ENCODE peak calls at places on chromosomes 5 and 9, in seven cellular contexts. O is uterus, A is body of pancreas, J is HCT116, V is ovary, B is heart left ventricle, I is lower leg skin. H is an unnamed sample.
A peak's percentile ranks its signal among the peaks of the same experiment; 100 is the strongest.

GRCh38 chr9:110768887-110769286 is 100.3 kb downstream of the MUSK start:
- DNase-seq in O (no peak), A (no peak), J (no peak), V (no peak), B (no peak), I (no peak), H (no peak)

GRCh38 chr9:91037511-91038482 is 236.2 kb downstream of the SYK start:
- DNase-seq in O (peak; percentile 90), A (peak; percentile 66), J (peak; percentile 41), V (peak; percentile 77), B (peak; percentile 68), I (peak; percentile 81), H (peak; percentile 73)

GRCh38 chr5:112669328-112669963 is 68.2 kb upstream of the APC start:
- DNase-seq in O (no peak), A (no peak), J (no peak), V (no peak), B (no peak), I (no peak), H (no peak)

GRCh38 chr5:55102345-55102744 is at the start of gene GZMA:
- DNase-seq in O (no peak), A (no peak), J (no peak), V (no peak), B (no peak), I (no peak), H (no peak)

GRCh38 chr5:112848116-112848811 is 12.8 kb upstream of the SRP19 start:
- DNase-seq in O (no peak), A (no peak), J (peak; percentile 68), V (no peak), B (no peak), I (no peak), H (no peak)

GRCh38 chr9:38621434-38622082 is 1.2 kb upstream of the ANKRD18A start:
- DNase-seq in O (no peak), A (peak; percentile 44), J (no peak), V (no peak), B (peak; percentile 67), I (no peak), H (peak; percentile 87)

GRCh38 chr5:10704949-10705621 is 55.9 kb downstream of the DAP start:
- DNase-seq in O (no peak), A (no peak), J (peak; percentile 70), V (no peak), B (no peak), I (no peak), H (no peak)

GRCh38 chr5:95718203-95718602 is 12.9 kb upstream of the RHOBTB3 start:
- DNase-seq in O (no peak), A (no peak), J (no peak), V (no peak), B (no peak), I (no peak), H (no peak)

GRCh38 chr5:19886123-19886921 is 101.7 kb downstream of the CDH18 start:
- DNase-seq in O (no peak), A (no peak), J (no peak), V (no peak), B (no peak), I (no peak), H (no peak)

GRCh38 chr5:181205735-181206401 is 872 bp upstream of the TRIM7 start:
- DNase-seq in O (no peak), A (no peak), J (no peak), V (peak; percentile 61), B (no peak), I (no peak), H (no peak)

GRCh38 chr9:110157812-110158629 is 49.9 kb downstream of the C9orf152 start:
- DNase-seq in O (no peak), A (no peak), J (no peak), V (no peak), B (no peak), I (no peak), H (peak; percentile 54)

GRCh38 chr9:34157308-34157707 is 21.5 kb upstream of the UBAP1 start:
- DNase-seq in O (no peak), A (no peak), J (no peak), V (no peak), B (no peak), I (no peak), H (no peak)

GRCh38 chr5:114101153-114101552 is 260.7 kb upstream of the KCNN2 start:
- DNase-seq in O (no peak), A (peak; percentile 41), J (peak; percentile 26), V (no peak), B (no peak), I (no peak), H (no peak)

GRCh38 chr5:169426674-169427250 is 125.8 kb upstream of the SLIT3 start:
- DNase-seq in O (no peak), A (no peak), J (no peak), V (no peak), B (no peak), I (no peak), H (no peak)

GRCh38 chr9:136607334-136607919 is 55.3 kb upstream of the EGFL7 start:
- DNase-seq in O (no peak), A (no peak), J (no peak), V (no peak), B (no peak), I (no peak), H (peak; percentile 62)

GRCh38 chr9:127525426-127526188 is 74.3 kb downstream of the LRSAM1 start:
- DNase-seq in O (no peak), A (no peak), J (peak; percentile 54), V (no peak), B (peak; percentile 17), I (no peak), H (no peak)

GRCh38 chr5:168104811-168105481 is 186.5 kb upstream of the WWC1 start:
- DNase-seq in O (no peak), A (no peak), J (no peak), V (no peak), B (no peak), I (no peak), H (no peak)
- TF ChIP-seq POLR2A in O (no peak), A (no peak), J (no peak), V (no peak), B (no peak), I (no peak), H (no peak)

GRCh38 chr5:31047621-31048020 is 145.9 kb upstream of the CDH6 start:
- DNase-seq in O (no peak), A (no peak), J (no peak), V (no peak), B (no peak), I (no peak), H (no peak)
- TF ChIP-seq POLR2A in O (no peak), A (no peak), J (no peak), V (no peak), B (no peak), I (no peak), H (no peak)

DNA sequence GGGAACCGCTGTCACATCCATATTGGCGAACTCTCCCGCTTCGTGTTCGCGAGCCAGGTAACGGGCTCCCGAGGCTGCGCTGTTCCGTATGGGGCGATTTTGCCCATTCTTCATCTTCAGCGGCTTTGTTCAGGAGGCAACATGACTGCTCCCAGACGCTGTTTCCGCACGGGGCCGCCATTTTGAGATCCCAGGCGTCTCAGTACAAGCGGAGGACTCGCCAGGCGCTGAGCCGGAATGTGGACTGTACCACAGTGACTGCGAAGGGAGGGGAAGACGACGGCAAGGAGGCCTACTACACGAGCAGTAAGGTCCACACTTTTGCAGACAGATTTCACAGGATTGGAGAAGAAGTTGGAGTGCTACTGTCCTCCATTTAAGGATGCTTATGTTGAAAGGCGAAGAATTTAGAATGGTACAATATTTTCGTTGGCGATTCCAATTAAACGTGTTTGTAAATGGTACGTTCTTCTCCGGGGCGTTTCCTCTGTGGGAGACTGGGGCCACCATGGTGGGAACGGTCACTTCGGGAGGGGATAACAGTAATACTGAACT is 41.6 kb upstream of the ZNF300 start:
- DNase-seq in O (peak; percentile 88), A (peak; percentile 88), J (no peak), V (peak; percentile 90), B (peak; percentile 86), I (peak; percentile 58), H (peak; percentile 28)
- TF ChIP-seq POLR2A in O (peak; percentile 41), A (peak; percentile 62), J (no peak), V (peak; percentile 46), B (no peak), I (no peak), H (no peak)

DNA sequence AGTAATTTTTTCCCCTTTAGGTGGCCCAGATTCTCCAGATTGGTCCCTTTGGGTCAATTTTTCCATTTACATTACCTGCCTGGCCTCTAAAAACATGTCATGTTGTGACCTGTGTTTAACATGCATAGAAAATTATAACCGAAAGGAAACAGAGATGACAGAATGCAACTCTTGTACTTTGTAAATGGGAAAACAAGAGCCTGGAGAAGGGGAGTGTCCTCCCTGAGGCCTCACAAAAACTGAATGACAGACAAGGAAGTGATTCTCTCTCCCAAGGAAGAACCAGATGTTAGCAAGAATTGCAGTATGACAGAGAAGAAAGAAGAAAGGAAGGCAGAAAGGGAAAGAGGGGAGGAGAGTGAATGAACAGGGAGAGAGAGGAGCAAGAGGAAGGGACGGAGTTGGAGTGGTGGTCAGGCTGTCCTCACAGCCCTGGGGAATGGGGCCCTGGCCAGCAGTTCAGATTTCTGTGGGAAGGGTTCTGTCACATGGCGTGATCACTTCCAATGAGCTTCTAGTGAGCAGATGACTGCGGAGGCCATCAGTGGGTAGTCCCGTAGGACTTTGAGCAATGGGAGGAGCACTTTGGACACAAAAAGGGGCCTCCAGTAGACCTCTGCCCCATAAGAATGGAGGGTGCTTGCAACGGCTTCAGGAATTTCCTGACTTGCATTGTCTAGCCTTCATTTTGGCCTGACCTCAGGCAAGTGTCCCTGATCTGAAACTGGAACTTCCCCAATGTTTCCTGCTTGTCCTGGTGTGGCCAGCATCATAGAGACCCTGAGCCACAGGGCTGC is 31.6 kb downstream of the ABLIM3 start:
- DNase-seq in O (no peak), A (no peak), J (no peak), V (no peak), B (no peak), I (no peak), H (no peak)
- TF ChIP-seq POLR2A in O (no peak), A (no peak), J (no peak), V (no peak), B (no peak), I (no peak), H (no peak)

DNA sequence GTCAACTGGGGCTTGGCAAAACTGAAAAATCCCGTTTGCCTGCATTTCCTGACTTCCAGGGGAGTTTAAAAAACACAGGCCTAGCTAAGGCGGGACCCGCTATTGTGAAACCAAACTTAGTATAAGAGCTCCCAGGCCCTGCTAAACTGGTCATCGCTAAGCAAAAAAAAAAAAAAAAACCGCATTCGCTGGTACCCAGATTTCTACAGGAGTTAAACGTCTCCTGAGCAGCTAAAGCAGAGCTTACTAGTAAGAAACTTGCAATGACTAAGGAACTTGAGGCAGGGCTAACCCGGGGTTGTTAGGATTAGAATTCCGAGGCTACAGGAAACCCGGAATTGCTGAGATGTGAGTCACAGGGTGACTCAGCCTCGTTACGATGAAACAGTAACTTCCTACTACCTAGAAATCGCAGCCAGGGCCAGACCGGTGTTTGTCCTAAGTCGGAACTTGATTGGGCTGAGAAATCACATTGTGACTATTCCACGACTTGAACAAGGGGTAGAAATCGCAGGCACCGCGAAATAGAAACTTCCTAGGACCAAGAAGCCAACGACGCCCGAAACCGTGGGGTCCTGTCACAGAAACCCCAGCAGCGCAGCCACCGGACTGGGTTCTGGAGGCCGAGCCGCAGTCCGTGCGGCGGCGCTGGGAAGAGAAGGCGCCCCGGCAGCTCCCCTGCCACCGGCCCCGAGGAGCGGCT is 89.5 kb downstream of the ANXA2R start:
- DNase-seq in O (peak; percentile 76), A (peak; percentile 62), J (peak; percentile 97), V (peak; percentile 55), B (no peak), I (peak; percentile 81), H (no peak)
- TF ChIP-seq POLR2A in O (no peak), A (no peak), J (no peak), V (no peak), B (no peak), I (no peak), H (no peak)